ENCODE peak calls at places on chromosomes 11 and 22, in four cellular contexts. One of them, this sample, is unnamed.

GRCh38 chr22:21025266-21025665 is 7.1 kb downstream of the SLC7A4 start:
- DNase-seq in HepG2: no peak
- DNase-seq in K562: no peak
- DNase-seq in H1: no peak
- DNase-seq in this sample: no peak

GRCh38 chr11:120168108-120168959 is 30.4 kb upstream of the TRIM29 start:
- DNase-seq in HepG2: no peak
- DNase-seq in K562: peak
- DNase-seq in H1: no peak
- DNase-seq in this sample: no peak

GRCh38 chr22:31136155-31136554 is 4.2 kb downstream of the PLA2G3 start:
- DNase-seq in HepG2: no peak
- DNase-seq in K562: no peak
- DNase-seq in H1: no peak
- DNase-seq in this sample: no peak

GRCh38 chr11:47437218-47437745 is 11.0 kb upstream of the PSMC3 start:
- DNase-seq in HepG2: no peak
- DNase-seq in K562: no peak
- DNase-seq in H1: no peak
- DNase-seq in this sample: no peak

GRCh38 chr11:111910637-111911562 is 670 bp downstream of the CRYAB start:
- DNase-seq in HepG2: no peak
- DNase-seq in K562: peak
- DNase-seq in H1: no peak
- DNase-seq in this sample: no peak

GRCh38 chr22:39943366-39943765 is 16.8 kb upstream of the TMA7B start:
- DNase-seq in HepG2: no peak
- DNase-seq in K562: no peak
- DNase-seq in H1: peak
- DNase-seq in this sample: no peak

GRCh38 chr11:100929377-100929776 is 200.2 kb downstream of the PGR start:
- DNase-seq in HepG2: no peak
- DNase-seq in K562: no peak
- DNase-seq in H1: no peak
- DNase-seq in this sample: no peak

GRCh38 chr11:12765428-12765827 is 91.2 kb downstream of the TEAD1 start:
- DNase-seq in HepG2: no peak
- DNase-seq in K562: no peak
- DNase-seq in H1: no peak
- DNase-seq in this sample: no peak

GRCh38 chr11:128814856-128815705 is 52.0 kb downstream of the KCNJ1 start:
- DNase-seq in HepG2: no peak
- DNase-seq in K562: no peak
- DNase-seq in H1: peak
- DNase-seq in this sample: no peak

GRCh38 chr11:13963169-13963948 is 836 bp downstream of the SPON1 start:
- DNase-seq in HepG2: no peak
- DNase-seq in K562: peak
- DNase-seq in H1: no peak
- DNase-seq in this sample: no peak

GRCh38 chr11:45922425-45923082 is at the start of gene LARGE2:
- DNase-seq in HepG2: no peak
- DNase-seq in K562: peak
- DNase-seq in H1: peak
- DNase-seq in this sample: no peak

GRCh38 chr11:80592546-80592945 is 1151.7 kb upstream of the TENM4 start:
- DNase-seq in HepG2: no peak
- DNase-seq in K562: no peak
- DNase-seq in H1: no peak
- DNase-seq in this sample: no peak

GRCh38 chr22:40196628-40197027 is 18.9 kb downstream of the TNRC6B start:
- DNase-seq in HepG2: no peak
- DNase-seq in K562: no peak
- DNase-seq in H1: no peak
- DNase-seq in this sample: peak

GRCh38 chr11:67382481-67383136 is 9.2 kb upstream of the RAD9A start:
- DNase-seq in HepG2: peak
- DNase-seq in K562: peak
- DNase-seq in H1: peak
- DNase-seq in this sample: peak

GRCh38 chr11:12731841-12732336 is 57.7 kb downstream of the TEAD1 start:
- DNase-seq in HepG2: no peak
- DNase-seq in K562: no peak
- DNase-seq in H1: no peak
- DNase-seq in this sample: no peak

GRCh38 chr22:38201718-38202436 is at the start of gene MAFF:
- DNase-seq in HepG2: peak
- DNase-seq in K562: peak
- DNase-seq in H1: peak
- DNase-seq in this sample: peak
- TF ChIP-seq EZH2 in HepG2: no peak
- TF ChIP-seq EZH2 in K562: no peak
- TF ChIP-seq EZH2 in H1: no peak
- TF ChIP-seq EZH2 in this sample: no peak

DNA sequence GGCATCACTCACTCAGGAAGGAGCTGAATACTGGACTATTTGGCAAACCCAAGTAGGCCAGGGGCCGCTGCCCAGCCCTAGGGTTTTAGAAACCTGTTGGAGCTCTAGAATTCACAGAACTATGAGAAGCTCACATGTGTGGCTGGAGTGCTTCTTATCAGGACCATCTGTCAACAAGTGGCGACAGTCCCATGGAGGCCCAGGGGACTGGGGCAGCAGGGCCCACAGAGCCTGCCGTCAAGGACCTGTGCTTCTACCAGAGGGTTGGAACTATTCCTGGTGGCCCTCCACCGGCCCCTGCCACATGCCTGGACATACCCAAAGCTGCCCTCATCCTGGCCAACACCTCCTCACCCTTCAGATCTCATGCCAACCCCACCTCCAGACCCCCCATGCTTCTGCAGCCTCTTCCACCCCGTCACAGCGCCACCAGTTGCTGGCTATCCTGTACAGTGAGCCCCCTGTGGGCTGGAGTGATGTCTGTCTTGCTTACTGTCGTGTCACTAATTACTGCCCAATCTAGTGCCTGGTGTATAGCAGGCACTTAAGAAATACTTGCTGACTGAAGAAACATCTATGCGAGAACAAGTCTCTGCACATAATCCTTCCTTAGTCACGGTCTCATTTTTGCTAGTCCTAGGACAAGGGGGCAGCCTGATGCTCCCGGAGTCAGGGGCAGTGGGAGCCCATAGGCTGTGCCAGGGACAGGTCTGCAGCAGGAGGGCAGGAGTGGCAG is 27.2 kb upstream of the RASL10A start:
- DNase-seq in HepG2: peak
- DNase-seq in K562: peak
- DNase-seq in H1: no peak
- DNase-seq in this sample: no peak
- TF ChIP-seq POLR2AphosphoS5 in HepG2: no peak
- TF ChIP-seq POLR2AphosphoS5 in K562: no peak
- TF ChIP-seq POLR2AphosphoS5 in H1: no peak
- TF ChIP-seq POLR2AphosphoS5 in this sample: no peak

DNA sequence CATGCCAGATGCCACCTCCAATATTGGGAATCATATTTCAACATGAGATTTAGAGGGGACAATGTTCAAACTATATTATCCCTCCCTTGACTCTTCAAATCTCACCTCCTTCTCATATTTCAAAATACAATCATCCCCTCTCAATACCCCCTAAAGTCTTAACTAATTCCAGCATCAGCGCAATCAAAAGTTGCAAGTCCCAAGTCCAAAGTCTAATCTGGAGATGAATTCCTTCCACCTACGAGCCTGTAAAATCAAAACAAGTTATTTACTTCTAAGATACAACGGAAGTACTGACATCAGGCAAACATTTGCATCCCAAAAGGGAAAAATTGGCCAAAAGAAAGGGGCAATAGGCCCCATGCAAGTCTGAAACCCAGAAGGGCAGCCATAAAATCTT is 67.2 kb upstream of the SC5D start:
- DNase-seq in HepG2: no peak
- DNase-seq in K562: no peak
- DNase-seq in H1: no peak
- DNase-seq in this sample: no peak
- TF ChIP-seq JUN in HepG2: no peak
- TF ChIP-seq JUN in K562: no peak
- TF ChIP-seq JUN in H1: no peak
- TF ChIP-seq JUN in this sample: no peak

GRCh38 chr11:64035081-64035524 is 628 bp upstream of the FLRT1 start:
- DNase-seq in HepG2: no peak
- DNase-seq in K562: no peak
- DNase-seq in H1: no peak
- DNase-seq in this sample: no peak

GRCh38 chr11:64037027-64037633 is 1.4 kb downstream of the FLRT1 start:
- DNase-seq in HepG2: no peak
- DNase-seq in K562: no peak
- DNase-seq in H1: no peak
- DNase-seq in this sample: no peak

GRCh38 chr11:64036081-64037026 is 623 bp downstream of the FLRT1 start:
- DNase-seq in HepG2: no peak
- DNase-seq in K562: no peak
- DNase-seq in H1: no peak
- DNase-seq in this sample: no peak

GRCh38 chr11:64034411-64034811 is 1.3 kb upstream of the FLRT1 start:
- DNase-seq in HepG2: no peak
- DNase-seq in K562: no peak
- DNase-seq in H1: peak
- DNase-seq in this sample: no peak

GRCh38 chr11:64035581-64035980 is at the start of gene FLRT1:
- DNase-seq in HepG2: no peak
- DNase-seq in K562: no peak
- DNase-seq in H1: no peak
- DNase-seq in this sample: no peak
- TF ChIP-seq EZH2 in HepG2: no peak
- TF ChIP-seq EZH2 in K562: no peak
- TF ChIP-seq EZH2 in H1: no peak
- TF ChIP-seq EZH2 in this sample: no peak

GRCh38 chr11:114154271-114155047 is 94.9 kb downstream of the ZBTB16 start:
- DNase-seq in HepG2: peak
- DNase-seq in K562: no peak
- DNase-seq in H1: no peak
- DNase-seq in this sample: no peak
- TF ChIP-seq POLR2AphosphoS5 in HepG2: no peak
- TF ChIP-seq POLR2AphosphoS5 in K562: no peak
- TF ChIP-seq POLR2AphosphoS5 in H1: no peak
- TF ChIP-seq POLR2AphosphoS5 in this sample: no peak

GRCh38 chr22:42966389-42966998 is 48.5 kb downstream of the PACSIN2 start:
- DNase-seq in HepG2: no peak
- DNase-seq in K562: no peak
- DNase-seq in H1: no peak
- DNase-seq in this sample: no peak
- TF ChIP-seq JUN in HepG2: no peak
- TF ChIP-seq JUN in K562: no peak
- TF ChIP-seq JUN in H1: no peak
- TF ChIP-seq JUN in this sample: no peak

DNA sequence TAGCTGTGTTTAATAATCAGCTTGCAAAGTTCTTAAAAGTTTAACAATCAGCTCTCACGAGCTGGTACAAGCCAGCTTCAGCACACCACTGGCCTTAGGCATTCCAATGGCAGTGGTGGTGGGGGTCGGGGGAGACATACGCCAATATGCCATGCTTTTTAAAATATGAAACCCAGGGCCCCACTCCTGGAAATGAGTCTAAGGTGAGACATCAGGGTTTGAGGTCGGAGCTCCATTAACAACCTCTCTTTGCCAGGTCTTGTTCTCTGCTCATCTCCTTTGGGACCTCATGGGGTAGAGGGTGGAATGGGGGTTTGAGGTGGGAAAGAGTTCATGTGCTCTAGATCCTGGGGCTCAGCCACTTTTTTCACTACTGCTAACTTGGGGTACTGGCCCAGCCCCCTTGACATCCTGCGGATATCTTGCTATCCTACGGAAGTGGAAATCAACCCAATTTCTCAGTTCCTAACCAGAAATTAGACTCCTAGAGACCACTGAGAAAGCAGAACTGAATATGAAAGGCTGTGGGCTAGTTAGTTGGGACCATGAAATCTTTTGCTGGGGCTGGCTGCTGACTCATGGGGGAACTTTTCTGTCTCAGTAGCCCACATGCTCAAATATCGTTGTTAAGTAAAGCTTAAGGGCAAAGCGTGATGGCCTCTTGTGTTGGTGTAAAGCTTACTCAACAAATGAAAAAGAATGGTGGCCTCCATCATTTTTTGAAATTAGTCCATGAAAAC is 90.1 kb downstream of the PDHX start:
- DNase-seq in HepG2: no peak
- DNase-seq in K562: no peak
- DNase-seq in H1: no peak
- DNase-seq in this sample: no peak
- TF ChIP-seq EZH2 in HepG2: no peak
- TF ChIP-seq EZH2 in K562: no peak
- TF ChIP-seq EZH2 in H1: no peak
- TF ChIP-seq EZH2 in this sample: no peak